ENCODE peak calls at places on chromosomes 7 and 10, in ten cellular contexts. I, V, L, E, K, T, U, Y, M and O are unnamed samples.

GRCh38 chr10:11605807-11606408 is 5.5 kb downstream of the USP6NL start:
- DNase-seq in K (peak; percentile 22), L (no peak), E (no peak), I (no peak), T (no peak), V (no peak), M (no peak), Y (no peak), U (no peak), O (no peak)

GRCh38 chr7:43511029-43511428 is 71.9 kb upstream of the STK17A start:
- DNase-seq in L (no peak), T (no peak), K (no peak), V (no peak), I (no peak), U (no peak), E (no peak), M (no peak), Y (peak; percentile 37), O (no peak)

GRCh38 chr10:3857318-3857717 is 72.3 kb upstream of the KLF6 start:
- DNase-seq in V (no peak), K (no peak), Y (no peak), E (no peak), L (no peak), I (no peak), U (no peak), M (no peak), T (no peak), O (no peak)

GRCh38 chr10:53406532-53406931 is 633.9 kb upstream of the MBL2 start:
- DNase-seq in I (no peak), Y (no peak), L (no peak), U (no peak), V (no peak), T (no peak), M (no peak), E (no peak), K (no peak), O (no peak)

GRCh38 chr10:118754132-118754555 is 626 bp downstream of the CACUL1 start:
- DNase-seq in E (peak; percentile 52), Y (peak; percentile 42), M (peak; percentile 13), L (peak; percentile 40), K (peak; percentile 35), V (peak; percentile 71), U (no peak), I (no peak), T (peak; percentile 57), O (peak; percentile 5)

GRCh38 chr10:96236090-96236478 is 35.3 kb downstream of the BLNK start:
- DNase-seq in E (no peak), Y (no peak), K (no peak), U (no peak), I (no peak), V (no peak), L (no peak), M (no peak), T (no peak), O (no peak)

GRCh38 chr10:126375926-126376554 is 12.2 kb downstream of the ADAM12 start:
- DNase-seq in Y (no peak), L (no peak), T (no peak), U (no peak), V (no peak), E (no peak), I (no peak), M (no peak), K (no peak), O (no peak)

GRCh38 chr10:17022399-17022798 is 107.2 kb downstream of the CUBN start:
- DNase-seq in E (no peak), M (no peak), V (no peak), K (no peak), T (no peak), I (no peak), U (no peak), Y (no peak), L (no peak), O (no peak)

GRCh38 chr10:25753776-25754175 is 180.3 kb upstream of the MYO3A start:
- DNase-seq in T (no peak), Y (no peak), E (no peak), U (no peak), L (no peak), K (peak; percentile 54), I (no peak), M (no peak), V (no peak), O (no peak)

GRCh38 chr7:98214811-98215321 is 3.6 kb downstream of the BHLHA15 start:
- DNase-seq in U (no peak), K (no peak), Y (no peak), T (no peak), V (no peak), L (no peak), E (no peak), I (no peak), M (no peak), O (no peak)

GRCh38 chr7:41118490-41118889 is 584.4 kb downstream of the INHBA start:
- DNase-seq in E (no peak), Y (no peak), I (no peak), T (no peak), U (no peak), M (no peak), L (no peak), V (no peak), K (no peak), O (no peak)

GRCh38 chr7:134362587-134363483 is 46.1 kb upstream of the SLC35B4 start:
- DNase-seq in Y (no peak), K (peak; percentile 66), M (no peak), E (no peak), L (no peak), I (no peak), U (no peak), T (no peak), V (no peak), O (no peak)

GRCh38 chr7:105821527-105821926 is 54.9 kb downstream of the ATXN7L1 start:
- DNase-seq in U (no peak), K (no peak), T (no peak), L (no peak), Y (no peak), E (no peak), M (no peak), I (no peak), V (no peak), O (no peak)

GRCh38 chr7:27994639-27995038 is 186.0 kb downstream of the JAZF1 start:
- DNase-seq in V (no peak), U (no peak), K (peak; percentile 4), L (peak; percentile 78), M (no peak), E (no peak), T (no peak), I (no peak), Y (no peak), O (no peak)